ENCODE peak calls at places on chromosomes 5 and 9, in nine cellular contexts. One of them, this sample, is unnamed. For H3K27me3 and H3K36me3, the result is how much of the 10 kb centered on the place peaks cover.

GRCh38 chr5:130710596-130710995 is 454.5 kb downstream of the HINT1 start:
- DNase-seq in lower lobe of right lung: no peak
- DNase-seq in pancreas: no peak
- DNase-seq in K562: no peak
- DNase-seq in PC-9: no peak
- DNase-seq in BE2C: no peak
- DNase-seq in mammary epithelial cell: no peak
- DNase-seq in Panc1: no peak
- DNase-seq in tibial nerve: no peak
- DNase-seq in this sample: peak

GRCh38 chr9:15697459-15697858 is 144.6 kb downstream of the CCDC171 start:
- DNase-seq in tibial nerve: no peak
- DNase-seq in mammary epithelial cell: peak
- DNase-seq in pancreas: no peak
- DNase-seq in PC-9: peak
- DNase-seq in K562: no peak
- DNase-seq in BE2C: no peak
- DNase-seq in lower lobe of right lung: no peak
- DNase-seq in Panc1: no peak
- DNase-seq in this sample: no peak

GRCh38 chr9:96243798-96244197 is 58.2 kb downstream of the HSD17B3 start:
- DNase-seq in PC-9: no peak
- DNase-seq in pancreas: no peak
- DNase-seq in lower lobe of right lung: no peak
- DNase-seq in mammary epithelial cell: no peak
- DNase-seq in Panc1: no peak
- DNase-seq in K562: no peak
- DNase-seq in BE2C: no peak
- DNase-seq in tibial nerve: no peak
- DNase-seq in this sample: no peak

GRCh38 chr5:16736158-16736994 is 119.6 kb upstream of the RETREG1 start:
- DNase-seq in tibial nerve: no peak
- DNase-seq in pancreas: peak
- DNase-seq in mammary epithelial cell: peak
- DNase-seq in PC-9: peak
- DNase-seq in lower lobe of right lung: peak
- DNase-seq in K562: no peak
- DNase-seq in BE2C: no peak
- DNase-seq in Panc1: peak
- DNase-seq in this sample: peak

GRCh38 chr5:140588311-140589070 is 23.9 kb downstream of the SLC35A4 start:
- DNase-seq in tibial nerve: no peak
- DNase-seq in K562: no peak
- DNase-seq in Panc1: no peak
- DNase-seq in pancreas: no peak
- DNase-seq in mammary epithelial cell: no peak
- DNase-seq in PC-9: no peak
- DNase-seq in BE2C: no peak
- DNase-seq in lower lobe of right lung: no peak
- DNase-seq in this sample: no peak

GRCh38 chr9:110583237-110583636 is 3.7 kb upstream of the SVEP1 start:
- DNase-seq in mammary epithelial cell: peak
- DNase-seq in pancreas: no peak
- DNase-seq in BE2C: no peak
- DNase-seq in tibial nerve: no peak
- DNase-seq in Panc1: no peak
- DNase-seq in PC-9: no peak
- DNase-seq in K562: no peak
- DNase-seq in lower lobe of right lung: no peak
- DNase-seq in this sample: no peak

GRCh38 chr5:140372971-140373487 is 13.0 kb downstream of the SLC4A9 start:
- DNase-seq in PC-9: peak
- DNase-seq in mammary epithelial cell: peak
- DNase-seq in Panc1: peak
- DNase-seq in K562: peak
- DNase-seq in BE2C: peak
- DNase-seq in tibial nerve: peak
- DNase-seq in lower lobe of right lung: peak
- DNase-seq in pancreas: peak
- DNase-seq in this sample: peak

GRCh38 chr9:122076773-122077172 is 16.3 kb downstream of the TTLL11 start:
- DNase-seq in mammary epithelial cell: no peak
- DNase-seq in BE2C: no peak
- DNase-seq in Panc1: no peak
- DNase-seq in tibial nerve: no peak
- DNase-seq in K562: no peak
- DNase-seq in pancreas: no peak
- DNase-seq in lower lobe of right lung: no peak
- DNase-seq in PC-9: peak
- DNase-seq in this sample: no peak

GRCh38 chr5:129249891-129250290 is 155.3 kb downstream of the ISOC1 start:
- DNase-seq in lower lobe of right lung: no peak
- DNase-seq in BE2C: no peak
- DNase-seq in K562: no peak
- DNase-seq in PC-9: no peak
- DNase-seq in Panc1: no peak
- DNase-seq in pancreas: no peak
- DNase-seq in mammary epithelial cell: no peak
- DNase-seq in tibial nerve: no peak
- DNase-seq in this sample: no peak

GRCh38 chr5:127136908-127137307 is 63.6 kb upstream of the C5orf63 start:
- DNase-seq in BE2C: no peak
- DNase-seq in Panc1: no peak
- DNase-seq in PC-9: no peak
- DNase-seq in K562: no peak
- DNase-seq in lower lobe of right lung: no peak
- DNase-seq in mammary epithelial cell: no peak
- DNase-seq in pancreas: no peak
- DNase-seq in tibial nerve: no peak
- DNase-seq in this sample: no peak

GRCh38 chr5:134647750-134648424 is 698 bp upstream of the SEC24A start:
- DNase-seq in tibial nerve: no peak
- DNase-seq in K562: no peak
- DNase-seq in PC-9: peak
- DNase-seq in BE2C: no peak
- DNase-seq in mammary epithelial cell: peak
- DNase-seq in pancreas: no peak
- DNase-seq in lower lobe of right lung: no peak
- DNase-seq in Panc1: peak
- DNase-seq in this sample: no peak

GRCh38 chr9:121699271-121700164 is 48.1 kb downstream of the DAB2IP start:
- DNase-seq in tibial nerve: peak
- DNase-seq in mammary epithelial cell: peak
- DNase-seq in pancreas: peak
- DNase-seq in K562: no peak
- DNase-seq in PC-9: no peak
- DNase-seq in lower lobe of right lung: peak
- DNase-seq in Panc1: no peak
- DNase-seq in BE2C: peak
- DNase-seq in this sample: no peak

GRCh38 chr5:54098267-54098666 is 212.1 kb downstream of the ARL15 start:
- DNase-seq in tibial nerve: no peak
- DNase-seq in PC-9: no peak
- DNase-seq in pancreas: no peak
- DNase-seq in K562: no peak
- DNase-seq in mammary epithelial cell: no peak
- DNase-seq in lower lobe of right lung: no peak
- DNase-seq in Panc1: no peak
- DNase-seq in BE2C: no peak
- DNase-seq in this sample: no peak

GRCh38 chr5:131579917-131580671 is 54.9 kb downstream of the RAPGEF6 start:
- DNase-seq in mammary epithelial cell: no peak
- DNase-seq in lower lobe of right lung: no peak
- DNase-seq in pancreas: no peak
- DNase-seq in K562: no peak
- DNase-seq in PC-9: no peak
- DNase-seq in BE2C: no peak
- DNase-seq in tibial nerve: no peak
- DNase-seq in Panc1: no peak
- DNase-seq in this sample: no peak

GRCh38 chr9:69573666-69574456 is 98.3 kb downstream of the APBA1 start:
- DNase-seq in pancreas: no peak
- DNase-seq in BE2C: no peak
- DNase-seq in K562: no peak
- DNase-seq in PC-9: no peak
- DNase-seq in lower lobe of right lung: no peak
- DNase-seq in Panc1: no peak
- DNase-seq in mammary epithelial cell: peak
- DNase-seq in tibial nerve: no peak
- DNase-seq in this sample: peak

GRCh38 chr5:177983763-177984564 is 12.1 kb downstream of the PROP1 start:
- DNase-seq in PC-9: no peak
- DNase-seq in pancreas: no peak
- DNase-seq in BE2C: no peak
- DNase-seq in mammary epithelial cell: no peak
- DNase-seq in lower lobe of right lung: no peak
- DNase-seq in K562: no peak
- DNase-seq in Panc1: no peak
- DNase-seq in tibial nerve: no peak
- DNase-seq in this sample: no peak

GRCh38 chr5:177980776-177981175 is 15.3 kb downstream of the PROP1 start:
- DNase-seq in Panc1: no peak
- DNase-seq in K562: no peak
- DNase-seq in mammary epithelial cell: peak
- DNase-seq in BE2C: no peak
- DNase-seq in PC-9: no peak
- DNase-seq in lower lobe of right lung: no peak
- DNase-seq in pancreas: no peak
- DNase-seq in tibial nerve: no peak
- DNase-seq in this sample: no peak

GRCh38 chr5:177982956-177983355 is 13.1 kb downstream of the PROP1 start:
- DNase-seq in tibial nerve: no peak
- DNase-seq in PC-9: no peak
- DNase-seq in BE2C: no peak
- DNase-seq in K562: no peak
- DNase-seq in Panc1: no peak
- DNase-seq in pancreas: no peak
- DNase-seq in mammary epithelial cell: no peak
- DNase-seq in lower lobe of right lung: no peak
- DNase-seq in this sample: no peak

GRCh38 chr5:177981296-177982071 is 14.6 kb downstream of the PROP1 start:
- DNase-seq in lower lobe of right lung: no peak
- DNase-seq in Panc1: no peak
- DNase-seq in tibial nerve: no peak
- DNase-seq in BE2C: no peak
- DNase-seq in K562: no peak
- DNase-seq in pancreas: no peak
- DNase-seq in mammary epithelial cell: no peak
- DNase-seq in PC-9: no peak
- DNase-seq in this sample: no peak

GRCh38 chr5:177982072-177982727 is 13.8 kb downstream of the PROP1 start:
- DNase-seq in PC-9: no peak
- DNase-seq in pancreas: peak
- DNase-seq in Panc1: no peak
- DNase-seq in mammary epithelial cell: no peak
- DNase-seq in lower lobe of right lung: peak
- DNase-seq in tibial nerve: no peak
- DNase-seq in K562: no peak
- DNase-seq in BE2C: no peak
- DNase-seq in this sample: no peak
- TF ChIP-seq CTCF in PC-9: peak
- TF ChIP-seq CTCF in pancreas: peak
- TF ChIP-seq CTCF in Panc1: no peak
- TF ChIP-seq CTCF in mammary epithelial cell: peak
- TF ChIP-seq CTCF in lower lobe of right lung: peak
- TF ChIP-seq CTCF in tibial nerve: peak
- TF ChIP-seq CTCF in K562: peak
- TF ChIP-seq CTCF in BE2C: no peak
- TF ChIP-seq CTCF in this sample: peak

GRCh38 chr9:966936-967335 is 9.5 kb upstream of the DMRT3 start:
- DNase-seq in PC-9: no peak
- DNase-seq in mammary epithelial cell: no peak
- DNase-seq in Panc1: no peak
- DNase-seq in lower lobe of right lung: no peak
- DNase-seq in pancreas: no peak
- DNase-seq in BE2C: no peak
- DNase-seq in K562: no peak
- DNase-seq in tibial nerve: no peak
- DNase-seq in this sample: no peak
- H3K27me3 ChIP-seq in PC-9: under half
- H3K27me3 ChIP-seq in mammary epithelial cell: under half
- H3K27me3 ChIP-seq in Panc1: under half
- H3K27me3 ChIP-seq in lower lobe of right lung: half or more
- H3K27me3 ChIP-seq in pancreas: under half
- H3K27me3 ChIP-seq in BE2C: half or more
- H3K27me3 ChIP-seq in K562: under half
- H3K27me3 ChIP-seq in tibial nerve: half or more
- H3K27me3 ChIP-seq in this sample: under half

GRCh38 chr9:127503379-127503921 is 52.1 kb downstream of the LRSAM1 start:
- DNase-seq in BE2C: no peak
- DNase-seq in lower lobe of right lung: no peak
- DNase-seq in pancreas: no peak
- DNase-seq in PC-9: no peak
- DNase-seq in K562: no peak
- DNase-seq in mammary epithelial cell: no peak
- DNase-seq in Panc1: no peak
- DNase-seq in tibial nerve: no peak
- DNase-seq in this sample: no peak

GRCh38 chr9:127500862-127501261 is 49.6 kb downstream of the LRSAM1 start:
- DNase-seq in K562: no peak
- DNase-seq in mammary epithelial cell: no peak
- DNase-seq in lower lobe of right lung: no peak
- DNase-seq in tibial nerve: no peak
- DNase-seq in PC-9: no peak
- DNase-seq in pancreas: no peak
- DNase-seq in BE2C: no peak
- DNase-seq in Panc1: no peak
- DNase-seq in this sample: no peak

GRCh38 chr9:127501821-127502343 is 50.6 kb downstream of the LRSAM1 start:
- DNase-seq in K562: no peak
- DNase-seq in pancreas: no peak
- DNase-seq in tibial nerve: no peak
- DNase-seq in Panc1: no peak
- DNase-seq in BE2C: no peak
- DNase-seq in lower lobe of right lung: no peak
- DNase-seq in mammary epithelial cell: no peak
- DNase-seq in PC-9: no peak
- DNase-seq in this sample: no peak

GRCh38 chr9:127503947-127504886 is 52.9 kb downstream of the LRSAM1 start:
- DNase-seq in pancreas: peak
- DNase-seq in mammary epithelial cell: peak
- DNase-seq in PC-9: peak
- DNase-seq in BE2C: peak
- DNase-seq in lower lobe of right lung: peak
- DNase-seq in tibial nerve: peak
- DNase-seq in K562: peak
- DNase-seq in Panc1: no peak
- DNase-seq in this sample: no peak

GRCh38 chr9:127502706-127503378 is 51.5 kb downstream of the LRSAM1 start:
- DNase-seq in BE2C: no peak
- DNase-seq in mammary epithelial cell: no peak
- DNase-seq in PC-9: no peak
- DNase-seq in K562: no peak
- DNase-seq in tibial nerve: no peak
- DNase-seq in Panc1: no peak
- DNase-seq in lower lobe of right lung: no peak
- DNase-seq in pancreas: no peak
- DNase-seq in this sample: no peak
- H3K36me3 ChIP-seq in BE2C: under half
- H3K36me3 ChIP-seq in mammary epithelial cell: under half
- H3K36me3 ChIP-seq in PC-9: under half
- H3K36me3 ChIP-seq in K562: under half
- H3K36me3 ChIP-seq in tibial nerve: under half
- H3K36me3 ChIP-seq in Panc1: under half
- H3K36me3 ChIP-seq in lower lobe of right lung: half or more
- H3K36me3 ChIP-seq in pancreas: under half
- H3K36me3 ChIP-seq in this sample: under half

GRCh38 chr5:76403963-76404693 is 1.0 kb downstream of the IQGAP2 start:
- DNase-seq in Panc1: no peak
- DNase-seq in K562: peak
- DNase-seq in lower lobe of right lung: peak
- DNase-seq in tibial nerve: no peak
- DNase-seq in BE2C: peak
- DNase-seq in mammary epithelial cell: no peak
- DNase-seq in PC-9: no peak
- DNase-seq in pancreas: peak
- DNase-seq in this sample: no peak
- TF ChIP-seq CTCF in Panc1: no peak
- TF ChIP-seq CTCF in K562: no peak
- TF ChIP-seq CTCF in lower lobe of right lung: no peak
- TF ChIP-seq CTCF in tibial nerve: no peak
- TF ChIP-seq CTCF in BE2C: no peak
- TF ChIP-seq CTCF in mammary epithelial cell: no peak
- TF ChIP-seq CTCF in PC-9: no peak
- TF ChIP-seq CTCF in pancreas: no peak
- TF ChIP-seq CTCF in this sample: no peak

This sample was measured in kidney epithelial cell.